ENCODE peak calls at places on chromosomes 13 and 19, in nine cellular contexts. One of them, this sample, is unnamed.

GRCh38 chr13:75353786-75354193 is 128.2 kb downstream of the TBC1D4 start:
- DNase-seq in COR-L47: no peak
- DNase-seq in D341Med: no peak
- DNase-seq in EL: no peak
- DNase-seq in NCI-H345: no peak
- DNase-seq in stimulated activated CD4-positive, alpha-beta T cell treated with anti-CD3 and anti-CD28 coated beads, TNF-alpha, amount 100 ng/mL, for 48 hours: no peak
- DNase-seq in H9: no peak
- DNase-seq in midbrain: no peak
- DNase-seq in NCI-H1105 treated with DMSO at 0.1 percent for 48 hours: no peak
- DNase-seq in this sample: no peak

GRCh38 chr13:67229438-67230242 is 496 bp downstream of the PCDH9 start:
- DNase-seq in COR-L47: peak
- DNase-seq in D341Med: no peak
- DNase-seq in EL: peak
- DNase-seq in NCI-H345: peak
- DNase-seq in stimulated activated CD4-positive, alpha-beta T cell treated with anti-CD3 and anti-CD28 coated beads, TNF-alpha, amount 100 ng/mL, for 48 hours: no peak
- DNase-seq in H9: no peak
- DNase-seq in midbrain: no peak
- DNase-seq in NCI-H1105 treated with DMSO at 0.1 percent for 48 hours: peak
- DNase-seq in this sample: no peak

GRCh38 chr13:51921790-51922740 is 60.3 kb downstream of the CCDC70 start:
- DNase-seq in COR-L47: no peak
- DNase-seq in D341Med: no peak
- DNase-seq in EL: no peak
- DNase-seq in NCI-H345: no peak
- DNase-seq in stimulated activated CD4-positive, alpha-beta T cell treated with anti-CD3 and anti-CD28 coated beads, TNF-alpha, amount 100 ng/mL, for 48 hours: no peak
- DNase-seq in H9: peak
- DNase-seq in midbrain: no peak
- DNase-seq in NCI-H1105 treated with DMSO at 0.1 percent for 48 hours: no peak
- DNase-seq in this sample: no peak

GRCh38 chr19:54164369-54165068 is 5.0 kb upstream of the LENG1 start:
- DNase-seq in COR-L47: no peak
- DNase-seq in D341Med: no peak
- DNase-seq in EL: peak
- DNase-seq in NCI-H345: no peak
- DNase-seq in stimulated activated CD4-positive, alpha-beta T cell treated with anti-CD3 and anti-CD28 coated beads, TNF-alpha, amount 100 ng/mL, for 48 hours: peak
- DNase-seq in H9: peak
- DNase-seq in midbrain: no peak
- DNase-seq in NCI-H1105 treated with DMSO at 0.1 percent for 48 hours: no peak
- DNase-seq in this sample: no peak

GRCh38 chr13:94996445-94996844 is 284.1 kb upstream of the SOX21 start:
- DNase-seq in COR-L47: no peak
- DNase-seq in D341Med: no peak
- DNase-seq in EL: no peak
- DNase-seq in NCI-H345: no peak
- DNase-seq in stimulated activated CD4-positive, alpha-beta T cell treated with anti-CD3 and anti-CD28 coated beads, TNF-alpha, amount 100 ng/mL, for 48 hours: no peak
- DNase-seq in H9: no peak
- DNase-seq in midbrain: no peak
- DNase-seq in NCI-H1105 treated with DMSO at 0.1 percent for 48 hours: no peak
- DNase-seq in this sample: no peak

GRCh38 chr13:61253105-61253877 is 162.4 kb downstream of the PCDH20 start:
- DNase-seq in COR-L47: no peak
- DNase-seq in D341Med: no peak
- DNase-seq in EL: no peak
- DNase-seq in NCI-H345: no peak
- DNase-seq in stimulated activated CD4-positive, alpha-beta T cell treated with anti-CD3 and anti-CD28 coated beads, TNF-alpha, amount 100 ng/mL, for 48 hours: no peak
- DNase-seq in H9: no peak
- DNase-seq in midbrain: no peak
- DNase-seq in NCI-H1105 treated with DMSO at 0.1 percent for 48 hours: no peak
- DNase-seq in this sample: no peak

GRCh38 chr19:28313633-28314032 is 899.3 kb downstream of the UQCRFS1 start:
- DNase-seq in COR-L47: no peak
- DNase-seq in D341Med: no peak
- DNase-seq in EL: peak
- DNase-seq in NCI-H345: no peak
- DNase-seq in stimulated activated CD4-positive, alpha-beta T cell treated with anti-CD3 and anti-CD28 coated beads, TNF-alpha, amount 100 ng/mL, for 48 hours: no peak
- DNase-seq in H9: no peak
- DNase-seq in midbrain: no peak
- DNase-seq in NCI-H1105 treated with DMSO at 0.1 percent for 48 hours: no peak
- DNase-seq in this sample: no peak

GRCh38 chr13:110419391-110419791 is 112.3 kb downstream of the COL4A2 start:
- DNase-seq in COR-L47: no peak
- DNase-seq in D341Med: no peak
- DNase-seq in EL: no peak
- DNase-seq in NCI-H345: no peak
- DNase-seq in stimulated activated CD4-positive, alpha-beta T cell treated with anti-CD3 and anti-CD28 coated beads, TNF-alpha, amount 100 ng/mL, for 48 hours: no peak
- DNase-seq in H9: no peak
- DNase-seq in midbrain: no peak
- DNase-seq in NCI-H1105 treated with DMSO at 0.1 percent for 48 hours: no peak
- DNase-seq in this sample: no peak

GRCh38 chr19:33293255-33294057 is 8.9 kb downstream of the CEBPA start:
- DNase-seq in COR-L47: no peak
- DNase-seq in D341Med: no peak
- DNase-seq in EL: peak
- DNase-seq in NCI-H345: peak
- DNase-seq in stimulated activated CD4-positive, alpha-beta T cell treated with anti-CD3 and anti-CD28 coated beads, TNF-alpha, amount 100 ng/mL, for 48 hours: no peak
- DNase-seq in H9: no peak
- DNase-seq in midbrain: no peak
- DNase-seq in NCI-H1105 treated with DMSO at 0.1 percent for 48 hours: no peak
- DNase-seq in this sample: peak

GRCh38 chr19:15015946-15016542 is 33.2 kb upstream of the CASP14 start:
- DNase-seq in COR-L47: no peak
- DNase-seq in D341Med: no peak
- DNase-seq in EL: peak
- DNase-seq in NCI-H345: no peak
- DNase-seq in stimulated activated CD4-positive, alpha-beta T cell treated with anti-CD3 and anti-CD28 coated beads, TNF-alpha, amount 100 ng/mL, for 48 hours: no peak
- DNase-seq in H9: peak
- DNase-seq in midbrain: no peak
- DNase-seq in NCI-H1105 treated with DMSO at 0.1 percent for 48 hours: no peak
- DNase-seq in this sample: no peak

GRCh38 chr19:47598407-47599349 is 10.3 kb upstream of the BICRA start:
- DNase-seq in COR-L47: no peak
- DNase-seq in D341Med: no peak
- DNase-seq in EL: peak
- DNase-seq in NCI-H345: no peak
- DNase-seq in stimulated activated CD4-positive, alpha-beta T cell treated with anti-CD3 and anti-CD28 coated beads, TNF-alpha, amount 100 ng/mL, for 48 hours: no peak
- DNase-seq in H9: peak
- DNase-seq in midbrain: peak
- DNase-seq in NCI-H1105 treated with DMSO at 0.1 percent for 48 hours: no peak
- DNase-seq in this sample: no peak

GRCh38 chr13:51861728-51862300 is at the start of gene CCDC70:
- DNase-seq in COR-L47: no peak
- DNase-seq in D341Med: no peak
- DNase-seq in EL: peak
- DNase-seq in NCI-H345: no peak
- DNase-seq in stimulated activated CD4-positive, alpha-beta T cell treated with anti-CD3 and anti-CD28 coated beads, TNF-alpha, amount 100 ng/mL, for 48 hours: no peak
- DNase-seq in H9: no peak
- DNase-seq in midbrain: no peak
- DNase-seq in NCI-H1105 treated with DMSO at 0.1 percent for 48 hours: no peak
- DNase-seq in this sample: no peak

GRCh38 chr19:55600336-55601028 is 394 bp downstream of the ZNF524 start:
- DNase-seq in COR-L47: peak
- DNase-seq in D341Med: peak
- DNase-seq in EL: peak
- DNase-seq in NCI-H345: peak
- DNase-seq in stimulated activated CD4-positive, alpha-beta T cell treated with anti-CD3 and anti-CD28 coated beads, TNF-alpha, amount 100 ng/mL, for 48 hours: no peak
- DNase-seq in H9: no peak
- DNase-seq in midbrain: peak
- DNase-seq in NCI-H1105 treated with DMSO at 0.1 percent for 48 hours: peak
- DNase-seq in this sample: no peak

GRCh38 chr19:55080121-55080914 is 4.6 kb downstream of the EPS8L1 start:
- DNase-seq in COR-L47: peak
- DNase-seq in D341Med: peak
- DNase-seq in EL: peak
- DNase-seq in NCI-H345: peak
- DNase-seq in stimulated activated CD4-positive, alpha-beta T cell treated with anti-CD3 and anti-CD28 coated beads, TNF-alpha, amount 100 ng/mL, for 48 hours: peak
- DNase-seq in H9: peak
- DNase-seq in midbrain: no peak
- DNase-seq in NCI-H1105 treated with DMSO at 0.1 percent for 48 hours: peak
- DNase-seq in this sample: no peak

GRCh38 chr13:29887030-29887557 is 36.7 kb upstream of the UBL3 start:
- DNase-seq in COR-L47: no peak
- DNase-seq in D341Med: no peak
- DNase-seq in EL: no peak
- DNase-seq in NCI-H345: no peak
- DNase-seq in stimulated activated CD4-positive, alpha-beta T cell treated with anti-CD3 and anti-CD28 coated beads, TNF-alpha, amount 100 ng/mL, for 48 hours: no peak
- DNase-seq in H9: no peak
- DNase-seq in midbrain: no peak
- DNase-seq in NCI-H1105 treated with DMSO at 0.1 percent for 48 hours: no peak
- DNase-seq in this sample: no peak

GRCh38 chr19:19209372-19209771 is 2.4 kb upstream of the NCAN start:
- DNase-seq in COR-L47: no peak
- DNase-seq in D341Med: no peak
- DNase-seq in EL: no peak
- DNase-seq in NCI-H345: peak
- DNase-seq in stimulated activated CD4-positive, alpha-beta T cell treated with anti-CD3 and anti-CD28 coated beads, TNF-alpha, amount 100 ng/mL, for 48 hours: no peak
- DNase-seq in H9: no peak
- DNase-seq in midbrain: no peak
- DNase-seq in NCI-H1105 treated with DMSO at 0.1 percent for 48 hours: peak
- DNase-seq in this sample: no peak

GRCh38 chr19:17871878-17872250 is at the start of gene SLC5A5:
- DNase-seq in COR-L47: no peak
- DNase-seq in D341Med: peak
- DNase-seq in EL: no peak
- DNase-seq in NCI-H345: no peak
- DNase-seq in stimulated activated CD4-positive, alpha-beta T cell treated with anti-CD3 and anti-CD28 coated beads, TNF-alpha, amount 100 ng/mL, for 48 hours: no peak
- DNase-seq in H9: peak
- DNase-seq in midbrain: no peak
- DNase-seq in NCI-H1105 treated with DMSO at 0.1 percent for 48 hours: no peak
- DNase-seq in this sample: no peak

GRCh38 chr19:50264483-50265186 is 61.2 kb downstream of the MYH14 start:
- DNase-seq in COR-L47: no peak
- DNase-seq in D341Med: no peak
- DNase-seq in EL: no peak
- DNase-seq in NCI-H345: no peak
- DNase-seq in stimulated activated CD4-positive, alpha-beta T cell treated with anti-CD3 and anti-CD28 coated beads, TNF-alpha, amount 100 ng/mL, for 48 hours: no peak
- DNase-seq in H9: peak
- DNase-seq in midbrain: no peak
- DNase-seq in NCI-H1105 treated with DMSO at 0.1 percent for 48 hours: no peak
- DNase-seq in this sample: no peak

GRCh38 chr13:93290503-93290902 is 63.9 kb downstream of the GPC6 start:
- DNase-seq in COR-L47: no peak
- DNase-seq in D341Med: no peak
- DNase-seq in EL: no peak
- DNase-seq in NCI-H345: no peak
- DNase-seq in stimulated activated CD4-positive, alpha-beta T cell treated with anti-CD3 and anti-CD28 coated beads, TNF-alpha, amount 100 ng/mL, for 48 hours: no peak
- DNase-seq in H9: no peak
- DNase-seq in midbrain: no peak
- DNase-seq in NCI-H1105 treated with DMSO at 0.1 percent for 48 hours: no peak
- DNase-seq in this sample: no peak

GRCh38 chr13:100694722-100695644 is 20.4 kb upstream of the TMTC4 start:
- DNase-seq in COR-L47: no peak
- DNase-seq in D341Med: peak
- DNase-seq in EL: peak
- DNase-seq in NCI-H345: no peak
- DNase-seq in stimulated activated CD4-positive, alpha-beta T cell treated with anti-CD3 and anti-CD28 coated beads, TNF-alpha, amount 100 ng/mL, for 48 hours: no peak
- DNase-seq in H9: peak
- DNase-seq in midbrain: peak
- DNase-seq in NCI-H1105 treated with DMSO at 0.1 percent for 48 hours: no peak
- DNase-seq in this sample: no peak

GRCh38 chr13:101080616-101081015 is 335.7 kb downstream of the NALCN start:
- DNase-seq in COR-L47: no peak
- DNase-seq in D341Med: no peak
- DNase-seq in EL: no peak
- DNase-seq in NCI-H345: no peak
- DNase-seq in stimulated activated CD4-positive, alpha-beta T cell treated with anti-CD3 and anti-CD28 coated beads, TNF-alpha, amount 100 ng/mL, for 48 hours: no peak
- DNase-seq in H9: no peak
- DNase-seq in midbrain: no peak
- DNase-seq in NCI-H1105 treated with DMSO at 0.1 percent for 48 hours: no peak
- DNase-seq in this sample: no peak

GRCh38 chr13:98326274-98326673 is 149.2 kb upstream of the RNF113B start:
- DNase-seq in COR-L47: no peak
- DNase-seq in D341Med: no peak
- DNase-seq in EL: no peak
- DNase-seq in NCI-H345: no peak
- DNase-seq in stimulated activated CD4-positive, alpha-beta T cell treated with anti-CD3 and anti-CD28 coated beads, TNF-alpha, amount 100 ng/mL, for 48 hours: no peak
- DNase-seq in H9: no peak
- DNase-seq in midbrain: no peak
- DNase-seq in NCI-H1105 treated with DMSO at 0.1 percent for 48 hours: peak
- DNase-seq in this sample: no peak

GRCh38 chr19:43784251-43784980 is 3.6 kb upstream of the KCNN4 start:
- DNase-seq in COR-L47: no peak
- DNase-seq in D341Med: no peak
- DNase-seq in EL: peak
- DNase-seq in NCI-H345: no peak
- DNase-seq in stimulated activated CD4-positive, alpha-beta T cell treated with anti-CD3 and anti-CD28 coated beads, TNF-alpha, amount 100 ng/mL, for 48 hours: no peak
- DNase-seq in H9: peak
- DNase-seq in midbrain: no peak
- DNase-seq in NCI-H1105 treated with DMSO at 0.1 percent for 48 hours: no peak
- DNase-seq in this sample: no peak

GRCh38 chr13:32031815-32032345 is 306 bp downstream of the FRY start:
- DNase-seq in COR-L47: no peak
- DNase-seq in D341Med: no peak
- DNase-seq in EL: no peak
- DNase-seq in NCI-H345: no peak
- DNase-seq in stimulated activated CD4-positive, alpha-beta T cell treated with anti-CD3 and anti-CD28 coated beads, TNF-alpha, amount 100 ng/mL, for 48 hours: no peak
- DNase-seq in H9: no peak
- DNase-seq in midbrain: peak
- DNase-seq in NCI-H1105 treated with DMSO at 0.1 percent for 48 hours: no peak
- DNase-seq in this sample: no peak

GRCh38 chr19:31530781-31531180 is 181.5 kb upstream of the TSHZ3 start:
- DNase-seq in COR-L47: no peak
- DNase-seq in D341Med: no peak
- DNase-seq in EL: no peak
- DNase-seq in NCI-H345: no peak
- DNase-seq in stimulated activated CD4-positive, alpha-beta T cell treated with anti-CD3 and anti-CD28 coated beads, TNF-alpha, amount 100 ng/mL, for 48 hours: no peak
- DNase-seq in H9: no peak
- DNase-seq in midbrain: no peak
- DNase-seq in NCI-H1105 treated with DMSO at 0.1 percent for 48 hours: no peak
- DNase-seq in this sample: no peak

GRCh38 chr13:100880166-100880565 is 205.6 kb upstream of the TMTC4 start:
- DNase-seq in COR-L47: no peak
- DNase-seq in D341Med: no peak
- DNase-seq in EL: no peak
- DNase-seq in NCI-H345: no peak
- DNase-seq in stimulated activated CD4-positive, alpha-beta T cell treated with anti-CD3 and anti-CD28 coated beads, TNF-alpha, amount 100 ng/mL, for 48 hours: no peak
- DNase-seq in H9: no peak
- DNase-seq in midbrain: no peak
- DNase-seq in NCI-H1105 treated with DMSO at 0.1 percent for 48 hours: no peak
- DNase-seq in this sample: no peak

GRCh38 chr13:91351980-91352379 is 4.5 kb downstream of the MIR17HG start:
- DNase-seq in COR-L47: no peak
- DNase-seq in D341Med: no peak
- DNase-seq in EL: no peak
- DNase-seq in NCI-H345: no peak
- DNase-seq in stimulated activated CD4-positive, alpha-beta T cell treated with anti-CD3 and anti-CD28 coated beads, TNF-alpha, amount 100 ng/mL, for 48 hours: no peak
- DNase-seq in H9: no peak
- DNase-seq in midbrain: no peak
- DNase-seq in NCI-H1105 treated with DMSO at 0.1 percent for 48 hours: no peak
- DNase-seq in this sample: no peak

GRCh38 chr13:32300406-32300805 is 14.8 kb downstream of the ZAR1L start:
- DNase-seq in COR-L47: no peak
- DNase-seq in D341Med: no peak
- DNase-seq in EL: no peak
- DNase-seq in NCI-H345: no peak
- DNase-seq in stimulated activated CD4-positive, alpha-beta T cell treated with anti-CD3 and anti-CD28 coated beads, TNF-alpha, amount 100 ng/mL, for 48 hours: no peak
- DNase-seq in H9: no peak
- DNase-seq in midbrain: no peak
- DNase-seq in NCI-H1105 treated with DMSO at 0.1 percent for 48 hours: no peak
- DNase-seq in this sample: no peak

GRCh38 chr19:17259118-17259780 is 5.3 kb downstream of the USHBP1 start:
- DNase-seq in COR-L47: no peak
- DNase-seq in D341Med: no peak
- DNase-seq in EL: peak
- DNase-seq in NCI-H345: no peak
- DNase-seq in stimulated activated CD4-positive, alpha-beta T cell treated with anti-CD3 and anti-CD28 coated beads, TNF-alpha, amount 100 ng/mL, for 48 hours: no peak
- DNase-seq in H9: no peak
- DNase-seq in midbrain: no peak
- DNase-seq in NCI-H1105 treated with DMSO at 0.1 percent for 48 hours: no peak
- DNase-seq in this sample: no peak

GRCh38 chr13:60329221-60329983 is 67.6 kb upstream of the TDRD3 start:
- DNase-seq in COR-L47: peak
- DNase-seq in D341Med: peak
- DNase-seq in EL: peak
- DNase-seq in NCI-H345: peak
- DNase-seq in stimulated activated CD4-positive, alpha-beta T cell treated with anti-CD3 and anti-CD28 coated beads, TNF-alpha, amount 100 ng/mL, for 48 hours: no peak
- DNase-seq in H9: peak
- DNase-seq in midbrain: peak
- DNase-seq in NCI-H1105 treated with DMSO at 0.1 percent for 48 hours: peak
- DNase-seq in this sample: no peak

GRCh38 chr19:6811906-6812305 is 39.4 kb downstream of the VAV1 start:
- DNase-seq in COR-L47: no peak
- DNase-seq in D341Med: peak
- DNase-seq in EL: peak
- DNase-seq in NCI-H345: peak
- DNase-seq in stimulated activated CD4-positive, alpha-beta T cell treated with anti-CD3 and anti-CD28 coated beads, TNF-alpha, amount 100 ng/mL, for 48 hours: no peak
- DNase-seq in H9: peak
- DNase-seq in midbrain: no peak
- DNase-seq in NCI-H1105 treated with DMSO at 0.1 percent for 48 hours: peak
- DNase-seq in this sample: peak